ENCODE peak calls at places on chromosome 6, in eight cellular contexts. H is activated T-helper 1 cell treated with anti-CD3 and anti-CD28 coated beads, Interleukin-2, amount 50 U/mL, for 16 hours; Q is NCI-H1048; V is tibial artery; J is Ammon's horn; C is transverse colon; W is EH; O is nucleus accumbens. R is an unnamed sample.

GRCh38 chr6:131015630-131016263 is 47.3 kb downstream of the EPB41L2 start:
- DNase-seq in O (no peak), W (peak; percentile 69), H (no peak), V (no peak), J (peak; percentile 47), C (no peak), Q (no peak), R (no peak)

GRCh38 chr6:7978736-7979135 is 68.1 kb upstream of the TXNDC5 start:
- DNase-seq in O (no peak), C (no peak), H (no peak), J (no peak), W (no peak), V (no peak), Q (no peak), R (no peak)

GRCh38 chr6:39792501-39793450 is 600 bp downstream of the DAAM2 start:
- DNase-seq in W (no peak), O (peak; percentile 34), C (no peak), V (no peak), H (no peak), Q (no peak), J (no peak), R (no peak)

GRCh38 chr6:18122128-18123093 is at the start of gene NHLRC1:
- DNase-seq in O (peak; percentile 72), J (peak; percentile 93), V (peak; percentile 91), H (peak; percentile 56), Q (no peak), W (peak; percentile 85), C (peak; percentile 89), R (peak; percentile 93)

GRCh38 chr6:52161689-52162438 is 24.3 kb upstream of the IL17A start:
- DNase-seq in C (no peak), J (no peak), W (no peak), H (no peak), Q (no peak), O (no peak), V (no peak), R (no peak)

GRCh38 chr6:72212686-72213085 is 326.3 kb downstream of the RIMS1 start:
- DNase-seq in W (no peak), Q (no peak), C (no peak), J (no peak), H (no peak), O (no peak), V (no peak), R (no peak)

GRCh38 chr6:37058084-37058586 is 52.7 kb downstream of the FGD2 start:
- DNase-seq in W (peak; percentile 79), Q (no peak), H (no peak), C (no peak), V (no peak), O (no peak), J (no peak), R (peak; percentile 72)

GRCh38 chr6:20302702-20303251 is 90.5 kb upstream of the MBOAT1 start:
- DNase-seq in J (no peak), O (no peak), Q (no peak), C (no peak), V (no peak), W (peak; percentile 4), H (no peak), R (peak; percentile 20)

GRCh38 chr6:4280721-4281120 is 145.3 kb upstream of the ECI2 start:
- DNase-seq in W (peak; percentile 88), O (no peak), V (no peak), C (no peak), Q (no peak), J (no peak), H (no peak), R (peak; percentile 88)

GRCh38 chr6:113596907-113597583 is 260.1 kb upstream of the MARCKS start:
- DNase-seq in O (no peak), J (no peak), Q (no peak), W (peak; percentile 69), H (no peak), C (no peak), V (no peak), R (no peak)

GRCh38 chr6:132929141-132929540 is 114.8 kb downstream of the RPS12 start:
- DNase-seq in O (no peak), H (no peak), C (no peak), W (no peak), Q (peak; percentile 70), J (no peak), V (no peak), R (peak; percentile 13)

GRCh38 chr6:62150048-62150663 is 135.9 kb downstream of the KHDRBS2 start:
- DNase-seq in V (no peak), W (peak; percentile 6), O (no peak), H (no peak), J (peak; percentile 70), Q (peak; percentile 25), C (no peak), R (peak; percentile 47)

GRCh38 chr6:2351807-2352431 is 106.5 kb upstream of the GMDS start:
- DNase-seq in Q (no peak), H (no peak), C (no peak), V (no peak), W (peak; percentile 78), O (no peak), J (no peak), R (no peak)

GRCh38 chr6:112956696-112957525 is 609.8 kb downstream of the RFPL4B start:
- DNase-seq in V (no peak), C (no peak), O (no peak), Q (no peak), W (peak; percentile 83), J (no peak), H (no peak), R (peak; percentile 40)

GRCh38 chr6:153959281-153959680 is 79.8 kb upstream of the OPRM1 start:
- DNase-seq in Q (no peak), C (no peak), H (no peak), O (no peak), J (no peak), W (no peak), V (no peak), R (no peak)

GRCh38 chr6:43833996-43834390 is 64.0 kb downstream of the VEGFA start:
- DNase-seq in Q (no peak), C (no peak), H (no peak), O (no peak), V (no peak), J (no peak), W (no peak), R (no peak)

GRCh38 chr6:30814137-30815084 is 69.9 kb upstream of the DDR1 start:
- DNase-seq in W (peak; percentile 86), C (peak; percentile 26), Q (no peak), O (no peak), J (no peak), V (peak; percentile 57), H (no peak), R (peak; percentile 81)

GRCh38 chr6:145018027-145018426 is 717.3 kb downstream of the EPM2A start:
- DNase-seq in V (no peak), C (no peak), O (no peak), Q (no peak), W (no peak), J (no peak), H (no peak), R (no peak)

GRCh38 chr6:74409447-74409846 is 713.4 kb downstream of the CD109 start:
- DNase-seq in J (peak; percentile 22), C (no peak), O (no peak), Q (no peak), V (no peak), W (peak; percentile 77), H (no peak), R (peak; percentile 64)